ENCODE peak calls at places on chromosomes 7 and 10, in nine cellular contexts. One of them, this sample, is unnamed.

GRCh38 chr10:118278649-118279048 is 63.5 kb downstream of the FAM204A start:
- DNase-seq in PC-3: peak; percentile 38
- DNase-seq in GM12864: no peak
- DNase-seq in AG04450: no peak
- DNase-seq in choroid plexus epithelial cell: peak; percentile 20
- DNase-seq in AG09319: no peak
- DNase-seq in fibroblast of lung: peak; percentile 10
- DNase-seq in cardiac muscle cell: no peak
- DNase-seq in transverse colon: no peak
- DNase-seq in this sample: no peak

GRCh38 chr7:104643587-104644217 is 315.3 kb downstream of the LHFPL3 start:
- DNase-seq in AG04450: no peak
- DNase-seq in choroid plexus epithelial cell: peak; percentile 7
- DNase-seq in PC-3: peak; percentile 39
- DNase-seq in cardiac muscle cell: peak; percentile 26
- DNase-seq in GM12864: no peak
- DNase-seq in transverse colon: no peak
- DNase-seq in fibroblast of lung: peak; percentile 3
- DNase-seq in AG09319: no peak
- DNase-seq in this sample: peak; percentile 36

GRCh38 chr7:117066668-117067067 is 113.4 kb downstream of the ST7 start:
- DNase-seq in AG04450: no peak
- DNase-seq in choroid plexus epithelial cell: no peak
- DNase-seq in PC-3: no peak
- DNase-seq in AG09319: no peak
- DNase-seq in fibroblast of lung: no peak
- DNase-seq in GM12864: no peak
- DNase-seq in transverse colon: no peak
- DNase-seq in cardiac muscle cell: peak; percentile 37
- DNase-seq in this sample: no peak

GRCh38 chr10:86824151-86824550 is 67.7 kb downstream of the BMPR1A start:
- DNase-seq in choroid plexus epithelial cell: no peak
- DNase-seq in transverse colon: no peak
- DNase-seq in GM12864: no peak
- DNase-seq in AG09319: no peak
- DNase-seq in cardiac muscle cell: no peak
- DNase-seq in PC-3: no peak
- DNase-seq in AG04450: no peak
- DNase-seq in fibroblast of lung: no peak
- DNase-seq in this sample: no peak

GRCh38 chr7:36651404-36651803 is 72.9 kb downstream of the AOAH start:
- DNase-seq in AG04450: peak; percentile 39
- DNase-seq in fibroblast of lung: peak; percentile 73
- DNase-seq in AG09319: peak; percentile 58
- DNase-seq in PC-3: peak; percentile 66
- DNase-seq in transverse colon: no peak
- DNase-seq in GM12864: no peak
- DNase-seq in cardiac muscle cell: peak; percentile 80
- DNase-seq in choroid plexus epithelial cell: peak; percentile 90
- DNase-seq in this sample: no peak

GRCh38 chr10:58818889-58819288 is 306.2 kb downstream of the BICC1 start:
- DNase-seq in cardiac muscle cell: peak; percentile 86
- DNase-seq in AG04450: peak; percentile 44
- DNase-seq in fibroblast of lung: peak; percentile 67
- DNase-seq in GM12864: no peak
- DNase-seq in AG09319: peak; percentile 62
- DNase-seq in PC-3: peak; percentile 97
- DNase-seq in transverse colon: no peak
- DNase-seq in choroid plexus epithelial cell: peak; percentile 96
- DNase-seq in this sample: no peak

GRCh38 chr7:42385912-42386311 is 148.9 kb upstream of the GLI3 start:
- DNase-seq in AG09319: no peak
- DNase-seq in GM12864: no peak
- DNase-seq in cardiac muscle cell: no peak
- DNase-seq in choroid plexus epithelial cell: no peak
- DNase-seq in transverse colon: no peak
- DNase-seq in PC-3: no peak
- DNase-seq in AG04450: no peak
- DNase-seq in fibroblast of lung: no peak
- DNase-seq in this sample: no peak

GRCh38 chr7:139776486-139777303 is 1.1 kb downstream of the HIPK2 start:
- DNase-seq in AG09319: no peak
- DNase-seq in transverse colon: peak; percentile 36
- DNase-seq in fibroblast of lung: peak; percentile 65
- DNase-seq in GM12864: no peak
- DNase-seq in PC-3: peak; percentile 16
- DNase-seq in choroid plexus epithelial cell: peak; percentile 76
- DNase-seq in cardiac muscle cell: peak; percentile 50
- DNase-seq in AG04450: no peak
- DNase-seq in this sample: no peak

GRCh38 chr10:2037966-2038493 is 300.7 kb upstream of the ADARB2 start:
- DNase-seq in AG09319: no peak
- DNase-seq in cardiac muscle cell: no peak
- DNase-seq in PC-3: no peak
- DNase-seq in GM12864: no peak
- DNase-seq in choroid plexus epithelial cell: no peak
- DNase-seq in fibroblast of lung: no peak
- DNase-seq in transverse colon: no peak
- DNase-seq in AG04450: no peak
- DNase-seq in this sample: no peak

GRCh38 chr7:120988591-120989299 is at the start of gene CPED1:
- DNase-seq in fibroblast of lung: peak; percentile 70
- DNase-seq in AG09319: peak; percentile 75
- DNase-seq in transverse colon: peak; percentile 73
- DNase-seq in PC-3: peak; percentile 55
- DNase-seq in choroid plexus epithelial cell: peak; percentile 86
- DNase-seq in GM12864: no peak
- DNase-seq in cardiac muscle cell: peak; percentile 81
- DNase-seq in AG04450: peak; percentile 73
- DNase-seq in this sample: peak; percentile 59

GRCh38 chr10:26407406-26407969 is 30.7 kb upstream of the APBB1IP start:
- DNase-seq in transverse colon: no peak
- DNase-seq in GM12864: no peak
- DNase-seq in AG04450: no peak
- DNase-seq in cardiac muscle cell: peak; percentile 3
- DNase-seq in PC-3: peak; percentile 17
- DNase-seq in fibroblast of lung: peak; percentile 47
- DNase-seq in choroid plexus epithelial cell: no peak
- DNase-seq in AG09319: peak; percentile 14
- DNase-seq in this sample: no peak

GRCh38 chr7:82926477-82926876 is 236.2 kb downstream of the PCLO start:
- DNase-seq in AG09319: no peak
- DNase-seq in choroid plexus epithelial cell: no peak
- DNase-seq in PC-3: no peak
- DNase-seq in AG04450: no peak
- DNase-seq in transverse colon: no peak
- DNase-seq in cardiac muscle cell: no peak
- DNase-seq in fibroblast of lung: no peak
- DNase-seq in GM12864: no peak
- DNase-seq in this sample: no peak

GRCh38 chr10:69874464-69874863 is 72.8 kb downstream of the COL13A1 start:
- DNase-seq in choroid plexus epithelial cell: peak; percentile 79
- DNase-seq in AG09319: no peak
- DNase-seq in transverse colon: no peak
- DNase-seq in cardiac muscle cell: peak; percentile 66
- DNase-seq in PC-3: peak; percentile 99
- DNase-seq in AG04450: no peak
- DNase-seq in fibroblast of lung: peak; percentile 51
- DNase-seq in GM12864: no peak
- DNase-seq in this sample: no peak

GRCh38 chr7:155639958-155640520 is 4.4 kb upstream of the RBM33 start:
- DNase-seq in transverse colon: no peak
- DNase-seq in choroid plexus epithelial cell: no peak
- DNase-seq in fibroblast of lung: no peak
- DNase-seq in PC-3: no peak
- DNase-seq in AG04450: no peak
- DNase-seq in AG09319: no peak
- DNase-seq in GM12864: no peak
- DNase-seq in cardiac muscle cell: no peak
- DNase-seq in this sample: no peak

GRCh38 chr10:8473205-8473604 is 418.7 kb downstream of the GATA3 start:
- DNase-seq in fibroblast of lung: peak; percentile 26
- DNase-seq in AG09319: no peak
- DNase-seq in choroid plexus epithelial cell: peak; percentile 0
- DNase-seq in transverse colon: no peak
- DNase-seq in cardiac muscle cell: peak; percentile 43
- DNase-seq in AG04450: no peak
- DNase-seq in PC-3: peak; percentile 34
- DNase-seq in GM12864: no peak
- DNase-seq in this sample: no peak

GRCh38 chr10:117175901-117176534 is 21.3 kb upstream of the KCNK18 start:
- DNase-seq in transverse colon: peak; percentile 85
- DNase-seq in fibroblast of lung: peak; percentile 57
- DNase-seq in AG09319: peak; percentile 30
- DNase-seq in PC-3: peak; percentile 76
- DNase-seq in choroid plexus epithelial cell: peak; percentile 86
- DNase-seq in AG04450: peak; percentile 55
- DNase-seq in GM12864: peak; percentile 38
- DNase-seq in cardiac muscle cell: peak; percentile 84
- DNase-seq in this sample: peak; percentile 84

GRCh38 chr10:22228943-22229755 is 11.3 kb upstream of the EBLN1 start:
- DNase-seq in transverse colon: peak; percentile 83
- DNase-seq in PC-3: peak; percentile 86
- DNase-seq in choroid plexus epithelial cell: peak; percentile 95
- DNase-seq in AG09319: peak; percentile 77
- DNase-seq in GM12864: peak; percentile 68
- DNase-seq in cardiac muscle cell: peak; percentile 95
- DNase-seq in AG04450: peak; percentile 78
- DNase-seq in fibroblast of lung: peak; percentile 92
- DNase-seq in this sample: peak; percentile 87

GRCh38 chr10:19828278-19829049 is 12.2 kb downstream of the PLXDC2 start:
- DNase-seq in GM12864: no peak
- DNase-seq in fibroblast of lung: no peak
- DNase-seq in PC-3: no peak
- DNase-seq in transverse colon: no peak
- DNase-seq in cardiac muscle cell: peak; percentile 71
- DNase-seq in AG04450: no peak
- DNase-seq in AG09319: no peak
- DNase-seq in choroid plexus epithelial cell: peak; percentile 44
- DNase-seq in this sample: no peak

GRCh38 chr7:16708496-16708895 is 45.1 kb upstream of the TSPAN13 start:
- DNase-seq in choroid plexus epithelial cell: peak; percentile 57
- DNase-seq in AG09319: no peak
- DNase-seq in GM12864: no peak
- DNase-seq in transverse colon: no peak
- DNase-seq in fibroblast of lung: peak; percentile 44
- DNase-seq in PC-3: no peak
- DNase-seq in cardiac muscle cell: peak; percentile 20
- DNase-seq in AG04450: no peak
- DNase-seq in this sample: no peak

DNA sequence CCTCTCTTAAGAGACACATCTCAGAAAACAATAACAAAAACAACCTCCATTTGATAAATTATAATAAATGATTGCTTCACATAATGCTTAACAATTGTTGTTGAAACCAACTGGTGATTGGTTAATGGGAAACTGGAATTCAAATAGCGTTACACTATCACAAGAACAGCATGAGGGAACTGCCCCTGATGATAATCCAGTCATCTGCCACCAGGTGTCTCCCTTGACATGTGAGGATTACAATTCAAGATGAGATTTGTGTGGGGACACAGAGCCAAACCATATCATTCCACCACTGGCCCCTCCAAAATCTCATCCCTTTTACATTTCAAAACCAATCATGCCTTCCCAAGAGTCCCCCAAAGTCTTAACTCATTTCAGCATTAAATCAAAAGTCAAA is 375.9 kb downstream of the BMPER start:
- DNase-seq in PC-3: no peak
- DNase-seq in AG04450: no peak
- DNase-seq in transverse colon: peak; percentile 8
- DNase-seq in AG09319: no peak
- DNase-seq in fibroblast of lung: no peak
- DNase-seq in GM12864: no peak
- DNase-seq in cardiac muscle cell: no peak
- DNase-seq in choroid plexus epithelial cell: peak; percentile 38
- DNase-seq in this sample: no peak
- TF ChIP-seq CTCF in PC-3: no peak
- TF ChIP-seq CTCF in AG04450: no peak
- TF ChIP-seq CTCF in transverse colon: peak; percentile 21
- TF ChIP-seq CTCF in AG09319: no peak
- TF ChIP-seq CTCF in fibroblast of lung: no peak
- TF ChIP-seq CTCF in GM12864: no peak
- TF ChIP-seq CTCF in cardiac muscle cell: no peak
- TF ChIP-seq CTCF in choroid plexus epithelial cell: peak; percentile 33
- TF ChIP-seq CTCF in this sample: no peak

DNA sequence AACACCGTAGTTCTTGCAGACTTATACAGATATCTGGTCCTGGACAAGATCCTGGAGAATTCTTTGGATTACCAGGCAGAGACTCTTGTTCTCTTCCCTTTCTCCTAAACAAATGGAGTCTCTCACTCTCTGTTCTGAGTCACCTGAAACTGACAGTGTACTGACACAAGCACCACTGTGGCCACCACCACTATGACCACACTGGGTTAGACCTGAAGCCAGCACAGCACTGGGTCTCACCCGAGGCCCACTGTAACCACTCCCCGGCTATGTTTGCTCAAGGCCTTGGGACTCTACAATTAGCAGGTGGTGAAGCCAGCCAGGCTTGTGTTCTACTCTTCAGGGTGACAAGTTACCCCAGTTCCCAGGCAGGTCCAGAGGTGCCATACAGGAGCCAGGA is 22.8 kb downstream of the SLC39A12 start:
- DNase-seq in transverse colon: no peak
- DNase-seq in cardiac muscle cell: no peak
- DNase-seq in GM12864: no peak
- DNase-seq in choroid plexus epithelial cell: no peak
- DNase-seq in AG09319: no peak
- DNase-seq in PC-3: no peak
- DNase-seq in AG04450: no peak
- DNase-seq in fibroblast of lung: no peak
- DNase-seq in this sample: no peak
- TF ChIP-seq CTCF in transverse colon: no peak
- TF ChIP-seq CTCF in cardiac muscle cell: no peak
- TF ChIP-seq CTCF in GM12864: no peak
- TF ChIP-seq CTCF in choroid plexus epithelial cell: no peak
- TF ChIP-seq CTCF in AG09319: no peak
- TF ChIP-seq CTCF in PC-3: no peak
- TF ChIP-seq CTCF in AG04450: no peak
- TF ChIP-seq CTCF in fibroblast of lung: no peak
- TF ChIP-seq CTCF in this sample: no peak

GRCh38 chr10:47309403-47310089 is 9.5 kb downstream of the GDF10 start:
- DNase-seq in choroid plexus epithelial cell: peak; percentile 22
- DNase-seq in AG04450: no peak
- DNase-seq in GM12864: no peak
- DNase-seq in PC-3: peak; percentile 9
- DNase-seq in transverse colon: no peak
- DNase-seq in cardiac muscle cell: no peak
- DNase-seq in fibroblast of lung: no peak
- DNase-seq in AG09319: no peak
- DNase-seq in this sample: peak; percentile 39
- TF ChIP-seq CTCF in choroid plexus epithelial cell: peak; percentile 71
- TF ChIP-seq CTCF in AG04450: peak; percentile 43
- TF ChIP-seq CTCF in GM12864: peak; percentile 30
- TF ChIP-seq CTCF in PC-3: peak; percentile 57
- TF ChIP-seq CTCF in transverse colon: peak; percentile 28
- TF ChIP-seq CTCF in cardiac muscle cell: peak; percentile 44
- TF ChIP-seq CTCF in fibroblast of lung: peak; percentile 20
- TF ChIP-seq CTCF in AG09319: peak; percentile 28
- TF ChIP-seq CTCF in this sample: peak; percentile 78

DNA sequence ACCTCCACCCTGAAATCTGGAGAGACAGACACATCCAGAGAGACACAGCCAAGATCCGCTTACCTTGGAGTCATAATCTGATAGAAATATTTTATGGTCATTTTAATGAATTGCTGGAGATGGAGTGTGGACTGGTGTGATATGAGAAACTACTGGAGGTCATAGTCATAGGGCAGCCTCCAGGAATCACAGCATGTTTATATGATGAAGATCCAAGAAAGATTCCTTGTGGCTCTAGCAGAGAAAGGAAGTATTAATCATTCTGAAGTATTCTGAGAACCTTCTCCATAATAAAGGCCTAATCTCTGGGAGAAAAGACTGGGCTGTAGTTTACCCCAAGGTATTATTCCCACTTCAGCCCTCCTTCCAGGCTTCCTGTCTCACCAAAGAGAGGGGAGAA is 38.0 kb downstream of the POLR1F start:
- DNase-seq in AG04450: no peak
- DNase-seq in fibroblast of lung: peak; percentile 30
- DNase-seq in transverse colon: no peak
- DNase-seq in PC-3: no peak
- DNase-seq in choroid plexus epithelial cell: peak; percentile 2
- DNase-seq in GM12864: no peak
- DNase-seq in AG09319: no peak
- DNase-seq in cardiac muscle cell: no peak
- DNase-seq in this sample: no peak
- TF ChIP-seq CTCF in AG04450: no peak
- TF ChIP-seq CTCF in fibroblast of lung: no peak
- TF ChIP-seq CTCF in transverse colon: no peak
- TF ChIP-seq CTCF in PC-3: no peak
- TF ChIP-seq CTCF in choroid plexus epithelial cell: no peak
- TF ChIP-seq CTCF in GM12864: no peak
- TF ChIP-seq CTCF in AG09319: no peak
- TF ChIP-seq CTCF in cardiac muscle cell: no peak
- TF ChIP-seq CTCF in this sample: no peak